ENCODE peak calls at places on chromosomes 13 and 19, in four cellular contexts. L, U, S and X are unnamed samples.

GRCh38 chr19:44738603-44739585 is 9.6 kb upstream of the BCL3 start:
- DNase-seq in L (no peak), U (no peak), S (no peak), X (no peak)

GRCh38 chr19:485583-486236 is 10.6 kb upstream of the MADCAM1 start:
- DNase-seq in L (peak), U (no peak), S (no peak), X (no peak)

GRCh38 chr19:437027-437426 is 23.8 kb downstream of the SHC2 start:
- DNase-seq in L (no peak), U (no peak), S (no peak), X (no peak)

GRCh38 chr19:31232871-31233270 is 116.4 kb downstream of the TSHZ3 start:
- DNase-seq in L (no peak), U (no peak), S (no peak), X (no peak)

GRCh38 chr19:2634228-2634951 is 68.1 kb downstream of the GNG7 start:
- DNase-seq in L (no peak), U (no peak), S (no peak), X (no peak)

GRCh38 chr13:70394149-70394548 is 285.9 kb upstream of the KLHL1 start:
- DNase-seq in L (no peak), U (no peak), S (no peak), X (no peak)

GRCh38 chr19:45994456-45994988 is 745 bp upstream of the CCDC61 start:
- DNase-seq in L (no peak), U (no peak), S (no peak), X (no peak)

GRCh38 chr13:113364933-113365371 is 1.0 kb upstream of the GRTP1 start:
- DNase-seq in L (peak), U (no peak), S (no peak), X (no peak)

GRCh38 chr13:52850396-52851152 is 2.1 kb upstream of the PCDH8 start:
- DNase-seq in L (peak), U (peak), S (no peak), X (peak)

GRCh38 chr19:6467384-6467783 is 3.3 kb downstream of the CRB3 start:
- DNase-seq in L (no peak), U (no peak), S (no peak), X (no peak)

GRCh38 chr19:2949939-2950285 is 5.1 kb upstream of the ZNF77 start:
- DNase-seq in L (peak), U (no peak), S (no peak), X (no peak)

GRCh38 chr13:98523455-98524102 is 53.3 kb downstream of the STK24 start:
- DNase-seq in L (no peak), U (no peak), S (no peak), X (no peak)

GRCh38 chr19:47172666-47173455 is 42.2 kb downstream of the SAE1 start:
- DNase-seq in L (no peak), U (no peak), S (no peak), X (no peak)

GRCh38 chr13:67158903-67159302 is 71.2 kb downstream of the PCDH9 start:
- DNase-seq in L (no peak), U (no peak), S (no peak), X (no peak)

GRCh38 chr13:43005460-43006236 is 13.6 kb upstream of the EPSTI1 start:
- DNase-seq in L (no peak), U (no peak), S (no peak), X (no peak)

GRCh38 chr19:12676384-12676792 is 5.3 kb downstream of the DHPS start:
- DNase-seq in L (peak), U (peak), S (peak), X (peak)

GRCh38 chr19:3350014-3350663 is 16.2 kb upstream of the NFIC start:
- DNase-seq in L (no peak), U (no peak), S (no peak), X (no peak)

GRCh38 chr19:18074192-18074591 is 12.5 kb downstream of the IL12RB1 start:
- DNase-seq in L (peak), U (no peak), S (no peak), X (peak)

GRCh38 chr19:2294377-2295335 is 12.7 kb upstream of the PEAK3 start:
- DNase-seq in L (peak), U (no peak), S (no peak), X (no peak)

GRCh38 chr19:4803736-4804695 is 12.5 kb downstream of the FEM1A start:
- DNase-seq in L (peak), U (peak), S (peak), X (no peak)

GRCh38 chr13:99353836-99354235 is 46.6 kb upstream of the GPR183 start:
- DNase-seq in L (no peak), U (peak), S (no peak), X (no peak)

GRCh38 chr19:2184422-2185012 is 20.8 kb downstream of the DOT1L start:
- DNase-seq in L (no peak), U (no peak), S (no peak), X (no peak)

GRCh38 chr19:1211494-1212234 is 6.1 kb downstream of the STK11 start:
- DNase-seq in L (no peak), U (no peak), S (no peak), X (no peak)

GRCh38 chr19:41325947-41326706 is 16.2 kb downstream of the CCDC97 start:
- DNase-seq in L (peak), U (peak), S (no peak), X (peak)

GRCh38 chr19:30682576-30683536 is 310.7 kb downstream of the ZNF536 start:
- DNase-seq in L (peak), U (peak), S (peak), X (peak)

DNA sequence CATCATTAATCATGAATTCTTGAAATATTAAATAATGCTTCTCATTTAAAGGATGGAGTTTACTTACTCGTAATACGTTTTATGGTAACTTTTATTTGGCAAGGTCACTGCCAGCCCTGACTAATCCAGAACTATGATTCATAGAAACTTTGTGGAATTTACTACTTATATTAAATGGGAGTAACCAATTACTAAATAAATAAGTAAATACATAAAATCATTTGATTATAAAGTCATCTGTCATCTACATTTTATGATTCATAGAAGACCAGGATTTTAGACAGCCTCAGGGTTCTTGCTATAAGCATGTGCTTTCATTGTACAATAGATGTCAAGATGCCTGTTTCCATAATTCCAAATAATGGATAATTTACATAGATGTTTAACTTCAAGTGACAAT is 611.1 kb downstream of the TBC1D4 start:
- DNase-seq in L (no peak), U (no peak), S (no peak), X (no peak)
- TF ChIP-seq JUND in L (no peak), U (no peak), S (no peak), X (no peak)

GRCh38 chr19:55702131-55702627 is 27.2 kb downstream of the EPN1 start:
- DNase-seq in L (peak), U (no peak), S (no peak), X (no peak)

GRCh38 chr19:55700813-55701212 is 25.8 kb downstream of the EPN1 start:
- DNase-seq in L (no peak), U (no peak), S (no peak), X (no peak)

GRCh38 chr19:55704494-55705245 is 29.6 kb downstream of the EPN1 start:
- DNase-seq in L (no peak), U (no peak), S (no peak), X (no peak)

GRCh38 chr19:55705972-55706371 is 30.9 kb downstream of the EPN1 start:
- DNase-seq in L (no peak), U (no peak), S (no peak), X (no peak)

DNA sequence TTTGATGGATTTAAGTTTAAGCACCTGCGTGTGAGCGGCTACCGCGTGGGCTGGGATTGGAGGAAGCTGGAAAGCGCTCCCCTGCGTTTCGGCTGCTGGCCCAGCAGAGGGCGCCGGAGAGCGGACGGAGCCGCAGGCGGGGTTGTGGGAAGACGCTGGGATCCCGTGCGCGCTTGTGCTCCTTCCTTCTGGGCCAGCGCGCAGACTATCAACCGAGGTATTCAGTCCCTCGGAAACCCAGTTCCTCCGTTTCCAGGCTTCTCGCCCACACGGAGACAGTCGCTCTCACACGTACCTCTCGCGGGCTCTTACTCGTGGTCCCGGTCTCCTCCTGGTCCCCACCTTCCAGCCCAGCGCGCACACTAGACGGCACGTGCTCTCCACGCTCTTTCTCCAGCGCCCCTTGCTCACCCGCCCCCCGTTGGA is 28.8 kb downstream of the EPN1 start:
- DNase-seq in L (peak), U (peak), S (peak), X (no peak)
- TF ChIP-seq JUND in L (no peak), U (no peak), S (no peak), X (no peak)

DNA sequence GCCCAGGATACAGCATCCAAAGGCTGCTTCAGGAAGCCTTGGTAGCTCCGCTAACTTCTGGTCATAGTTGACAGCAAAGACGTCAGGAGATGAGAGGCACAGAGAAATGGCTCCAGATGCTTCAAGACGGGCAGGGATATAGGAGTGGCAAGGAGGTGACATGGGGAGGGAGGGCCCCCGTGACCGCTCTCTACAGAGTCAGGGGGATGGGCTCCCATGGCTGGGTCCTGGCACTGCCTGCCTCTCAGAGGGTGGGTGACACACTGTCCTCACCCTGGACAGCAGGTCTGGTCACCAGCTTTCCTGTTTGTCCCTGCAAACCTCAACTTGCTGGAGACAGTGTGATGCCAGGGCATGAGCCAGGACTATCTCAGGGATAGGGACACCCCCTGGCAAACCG is 10.3 kb upstream of the ZNF14 start:
- DNase-seq in L (peak), U (no peak), S (no peak), X (no peak)
- TF ChIP-seq JUND in L (no peak), U (no peak), S (no peak), X (no peak)

GRCh38 chr13:78701383-78701782 is 42.4 kb upstream of the OBI1 start:
- DNase-seq in L (no peak), U (no peak), S (no peak), X (no peak)
- TF ChIP-seq JUND in L (no peak), U (no peak), S (no peak), X (no peak)

GRCh38 chr13:33242984-33243617 is 42.5 kb downstream of the STARD13 start:
- DNase-seq in L (no peak), U (no peak), S (no peak), X (no peak)
- TF ChIP-seq JUND in L (no peak), U (no peak), S (no peak), X (no peak)

GRCh38 chr13:22214184-22214583 is 543.3 kb downstream of the FGF9 start:
- DNase-seq in L (no peak), U (no peak), S (no peak), X (no peak)
- TF ChIP-seq JUND in L (no peak), U (no peak), S (no peak), X (no peak)

DNA sequence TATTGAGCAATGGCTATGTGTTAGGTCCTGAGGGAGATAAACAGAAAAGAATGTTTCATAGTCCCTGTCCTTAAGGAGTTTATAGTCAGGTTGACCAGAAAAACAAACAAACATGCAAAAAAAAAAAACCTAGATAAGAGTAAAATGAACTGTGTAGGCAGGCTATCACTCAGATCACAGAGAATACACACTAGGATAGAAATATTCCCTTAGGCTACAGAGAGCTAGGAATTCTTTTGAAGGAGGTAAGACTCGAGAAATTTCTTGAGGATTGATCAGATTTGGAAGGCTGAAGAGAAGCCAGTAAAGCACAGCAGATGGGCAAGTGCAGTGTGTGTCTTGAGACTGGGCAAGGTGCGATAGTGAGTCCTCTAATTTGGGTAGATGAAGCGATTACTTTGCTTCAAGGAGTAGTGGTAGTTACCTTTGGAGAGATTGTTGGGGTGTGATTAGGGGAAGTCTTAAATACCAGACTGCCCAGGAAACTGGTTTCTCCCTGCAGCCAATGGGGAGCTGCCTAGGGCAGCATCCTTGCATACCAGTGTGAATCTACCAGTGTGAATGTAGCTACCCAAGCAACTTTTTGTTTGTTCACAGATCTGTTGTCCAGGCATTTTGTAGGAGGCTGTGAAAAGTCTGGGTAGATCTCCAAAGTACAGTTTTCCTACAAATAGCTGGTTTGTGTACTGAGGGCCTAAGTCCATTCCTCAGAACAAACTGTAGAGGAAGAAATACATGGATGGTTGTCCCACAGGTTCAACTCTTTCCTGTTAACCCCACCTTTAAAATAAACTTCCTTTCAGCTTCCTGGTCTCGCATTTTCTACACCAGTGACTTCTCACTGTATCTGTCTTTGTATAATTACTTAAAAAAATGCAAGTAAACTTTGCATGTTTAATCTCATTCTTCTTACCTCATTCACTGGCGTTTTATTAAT is 314.2 kb downstream of the KLF5 start:
- DNase-seq in L (no peak), U (no peak), S (no peak), X (peak)
- TF ChIP-seq JUND in L (no peak), U (no peak), S (no peak), X (no peak)

DNA sequence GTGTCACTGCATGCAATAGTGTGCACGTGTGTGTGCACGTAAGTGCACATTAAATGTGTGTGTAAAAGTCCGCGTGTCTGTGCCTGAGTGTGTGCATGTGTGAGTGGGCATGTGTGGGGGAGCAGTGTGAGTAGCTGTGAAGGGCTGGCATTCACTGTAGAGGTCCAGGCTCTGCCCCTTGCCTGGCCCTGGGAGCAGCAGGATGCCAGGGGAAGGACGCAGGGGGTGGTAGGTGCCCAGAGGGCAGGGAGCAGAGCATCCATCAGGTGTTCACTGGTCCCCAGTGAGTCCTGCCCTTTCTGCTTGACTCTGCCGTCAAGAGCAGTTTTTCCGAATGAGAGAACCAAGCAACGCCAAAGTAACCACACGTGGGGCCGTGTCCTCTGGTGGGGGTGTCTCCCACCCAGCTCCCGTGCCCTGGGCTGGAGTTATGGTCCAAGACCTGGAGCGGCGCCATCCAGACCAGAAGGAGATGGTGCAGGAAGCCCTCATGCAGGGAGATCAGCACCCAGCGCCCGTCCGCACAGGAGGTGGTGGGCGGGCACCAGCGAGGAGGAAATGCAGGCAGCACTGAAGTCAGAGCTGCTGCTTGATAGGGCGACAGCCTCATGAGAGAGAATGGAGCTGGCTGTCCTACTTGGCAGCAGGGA is 68.5 kb downstream of the TEX29 start:
- DNase-seq in L (no peak), U (no peak), S (no peak), X (no peak)
- TF ChIP-seq JUND in L (no peak), U (no peak), S (no peak), X (no peak)

DNA sequence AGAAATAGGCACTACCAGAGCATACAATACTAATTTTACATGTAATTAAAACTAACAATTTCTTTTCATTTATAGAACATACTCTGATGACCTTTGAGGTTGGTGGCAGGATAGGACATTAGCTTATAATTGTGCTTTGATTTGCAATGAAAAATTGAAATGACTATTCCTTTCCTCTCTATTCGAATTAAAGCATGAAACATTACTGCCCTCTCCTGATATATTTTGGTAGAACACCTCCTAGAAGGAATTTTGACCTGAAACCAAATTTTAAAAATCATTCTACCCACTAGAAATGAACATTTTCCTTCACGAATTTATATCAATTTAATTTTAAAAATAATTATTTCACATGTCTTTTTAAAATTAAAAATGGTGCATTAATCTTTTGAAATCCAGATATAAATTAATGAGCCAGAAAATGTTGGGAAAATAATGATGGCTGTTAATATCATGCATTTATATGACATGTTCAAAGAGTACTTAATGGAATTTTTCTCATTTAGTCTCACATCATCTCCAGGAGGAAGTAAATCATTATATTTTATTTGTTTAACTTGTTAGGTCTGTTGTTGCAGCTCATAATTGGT is 556.3 kb upstream of the ARGLU1 start:
- DNase-seq in L (peak), U (no peak), S (no peak), X (peak)
- TF ChIP-seq JUND in L (no peak), U (no peak), S (no peak), X (no peak)

GRCh38 chr13:100848304-100848703 is 173.7 kb upstream of the TMTC4 start:
- DNase-seq in L (no peak), U (peak), S (no peak), X (no peak)
- TF ChIP-seq JUND in L (no peak), U (no peak), S (no peak), X (no peak)